ENCODE peak calls at places on chromosome 16, in six cellular contexts. D is IMR-90, L is fibroblast of lung, P is neuronal stem cell, J is K562, C is HCT116. H is an unnamed sample.

GRCh38 chr16:88866151-88866920 is at the start of gene PABPN1L:
- DNase-seq in D (no peak), L (no peak), P (no peak), J (no peak), C (no peak), H (no peak)

GRCh38 chr16:642189-643049 is 791 bp downstream of the MCRIP2 start:
- DNase-seq in D (no peak), L (peak; percentile 17), P (no peak), J (peak; percentile 75), C (no peak), H (no peak)

GRCh38 chr16:85798901-85799496 is 345 bp downstream of the EMC8 start:
- DNase-seq in D (peak; percentile 28), L (peak; percentile 44), P (no peak), J (peak; percentile 53), C (no peak), H (peak; percentile 16)

GRCh38 chr16:61887903-61888302 is 148.3 kb downstream of the CDH8 start:
- DNase-seq in D (no peak), L (peak; percentile 74), P (no peak), J (no peak), C (no peak), H (peak; percentile 63)

GRCh38 chr16:85833540-85833914 is 34.0 kb downstream of the COX4I1 start:
- DNase-seq in D (no peak), L (no peak), P (no peak), J (no peak), C (no peak), H (no peak)

GRCh38 chr16:57529324-57530103 is 6.9 kb downstream of the CCDC102A start:
- DNase-seq in D (no peak), L (no peak), P (no peak), J (no peak), C (no peak), H (no peak)

GRCh38 chr16:86625821-86626220 is 47.5 kb downstream of the FOXL1 start:
- DNase-seq in D (no peak), L (peak; percentile 37), P (no peak), J (no peak), C (no peak), H (no peak)

GRCh38 chr16:56912746-56913703 is 18.9 kb upstream of the HERPUD1 start:
- DNase-seq in D (peak; percentile 83), L (peak; percentile 74), P (no peak), J (no peak), C (no peak), H (peak; percentile 61)

GRCh38 chr16:26863971-26864370 is 202.8 kb upstream of the C16orf82 start:
- DNase-seq in D (no peak), L (no peak), P (no peak), J (no peak), C (no peak), H (no peak)

GRCh38 chr16:70495425-70496182 is 27.8 kb downstream of the COG4 start:
- DNase-seq in D (no peak), L (no peak), P (no peak), J (no peak), C (no peak), H (no peak)

GRCh38 chr16:49484454-49484853 is 110.8 kb downstream of the C16orf78 start:
- DNase-seq in D (no peak), L (no peak), P (peak; percentile 42), J (peak; percentile 53), C (no peak), H (no peak)

GRCh38 chr16:68993885-68994284 is 111.6 kb upstream of the HAS3 start:
- DNase-seq in D (peak; percentile 97), L (peak; percentile 95), P (no peak), J (no peak), C (no peak), H (peak; percentile 95)

GRCh38 chr16:1078579-1079021 is 6.1 kb downstream of the SSTR5 start:
- DNase-seq in D (peak; percentile 54), L (peak; percentile 68), P (no peak), J (no peak), C (no peak), H (peak; percentile 52)

GRCh38 chr16:75052481-75053211 is 53.8 kb downstream of the ZNRF1 start:
- DNase-seq in D (no peak), L (no peak), P (no peak), J (peak; percentile 41), C (no peak), H (no peak)

GRCh38 chr16:83145297-83145696 is 518.5 kb downstream of the CDH13 start:
- DNase-seq in D (no peak), L (no peak), P (no peak), J (no peak), C (no peak), H (no peak)
- H2AFZ ChIP-seq in D (no peak overlapping the region), L (no peak overlapping the region), P (no peak overlapping the region), J (no peak overlapping the region), C (no peak overlapping the region), H (no peak overlapping the region)

DNA sequence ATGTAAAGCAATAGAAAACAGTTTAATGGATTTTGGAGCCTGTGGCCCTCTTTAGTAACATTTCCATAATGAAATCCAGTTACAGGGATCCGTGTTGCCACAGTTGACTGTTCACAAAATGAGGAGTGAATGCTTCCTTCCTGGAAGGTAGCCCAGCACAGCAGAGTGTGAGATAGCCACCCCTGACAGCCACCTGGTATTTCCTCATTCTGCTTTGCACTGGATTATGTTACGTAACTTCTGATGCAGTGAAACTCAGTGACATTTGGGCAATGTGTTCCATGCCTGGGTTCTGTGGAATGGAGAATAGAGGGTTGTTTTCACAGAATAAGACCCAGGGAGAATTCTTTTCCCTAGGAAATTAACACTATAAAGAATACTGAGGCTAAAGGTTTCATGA is 517.2 kb downstream of the RBFOX1 start:
- DNase-seq in D (no peak), L (no peak), P (no peak), J (no peak), C (no peak), H (no peak)
- H3K9ac ChIP-seq in D (no peak overlapping the region), L (no peak overlapping the region), P (no peak overlapping the region), J (no peak overlapping the region), C (no peak overlapping the region), H (no peak overlapping the region)

GRCh38 chr16:67244387-67245188 is 2.7 kb downstream of the FHOD1 start:
- DNase-seq in D (peak; percentile 87), L (peak; percentile 87), P (no peak), J (peak; percentile 82), C (peak; percentile 63), H (peak; percentile 79)
- H2AFZ ChIP-seq in D (peak overlapping the region; percentile 67), L (no peak overlapping the region), P (no peak overlapping the region), J (no peak overlapping the region), C (no peak overlapping the region), H (no peak overlapping the region)

DNA sequence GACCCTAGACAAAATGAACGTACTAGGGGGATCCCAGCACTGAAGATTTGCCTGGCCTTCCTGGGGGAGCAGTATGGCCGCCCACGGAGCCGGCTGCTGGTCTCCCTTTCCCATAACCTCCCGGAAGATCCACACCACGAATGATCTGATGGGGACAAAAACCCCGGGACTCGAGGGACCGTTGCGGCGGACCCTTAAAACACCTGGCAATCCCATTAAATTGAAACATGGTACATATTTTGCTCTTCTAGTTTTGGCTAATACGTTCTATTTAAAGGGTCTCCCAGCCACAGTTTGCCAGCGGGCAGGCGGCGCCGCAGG is 45.2 kb upstream of the LCMT1 start:
- DNase-seq in D (no peak), L (no peak), P (no peak), J (no peak), C (no peak), H (no peak)
- H3K9ac ChIP-seq in D (peak overlapping the region; percentile 62), L (peak overlapping the region; percentile 71), P (peak overlapping the region; percentile 63), J (peak overlapping the region; percentile 85), C (no peak overlapping the region), H (peak overlapping the region; percentile 86)